ENCODE peak calls at places on chromosomes 4 and X, in four cellular contexts. D is WTC11, Y is neural crest cell, K is heart left ventricle. A is an unnamed sample.

GRCh38 chr4:38591617-38592337 is 72.2 kb upstream of the KLF3 start:
- DNase-seq in Y (no peak), D (no peak), K (no peak), A (no peak)

GRCh38 chr4:174136013-174136412 is 147.5 kb downstream of the FBXO8 start:
- DNase-seq in Y (no peak), K (no peak), D (no peak), A (no peak)

GRCh38 chrX:122504026-122504425 is 680.1 kb upstream of the GRIA3 start:
- DNase-seq in D (no peak), K (no peak), Y (no peak), A (no peak)

GRCh38 chr4:181637186-181638105 is 605.8 kb upstream of the TENM3 start:
- DNase-seq in D (no peak), K (no peak), Y (no peak), A (no peak)

GRCh38 chr4:6221296-6221850 is 21.0 kb upstream of the JAKMIP1 start:
- DNase-seq in K (no peak), Y (no peak), D (no peak), A (no peak)

GRCh38 chr4:5086535-5086934 is 35.3 kb downstream of the STK32B start:
- DNase-seq in Y (no peak), D (no peak), K (no peak), A (no peak)

GRCh38 chr4:34193451-34194154 is 2050.7 kb downstream of the ARAP2 start:
- DNase-seq in K (no peak), Y (no peak), D (no peak), A (no peak)

GRCh38 chr4:118816538-118817177 is 19.3 kb downstream of the SEC24D start:
- DNase-seq in D (no peak), K (no peak), Y (no peak), A (peak)

GRCh38 chr4:105966046-105966445 is 70.8 kb downstream of the NPNT start:
- DNase-seq in Y (no peak), K (no peak), D (no peak), A (no peak)

GRCh38 chr4:40870076-40870624 is 120.4 kb downstream of the NSUN7 start:
- DNase-seq in K (no peak), D (no peak), Y (no peak), A (no peak)

GRCh38 chr4:19214591-19214990 is 1037.1 kb upstream of the SLIT2 start:
- DNase-seq in Y (no peak), K (no peak), D (no peak), A (no peak)

GRCh38 chrX:18573556-18573955 is 98.4 kb downstream of the RS1 start:
- DNase-seq in Y (no peak), K (no peak), D (no peak), A (no peak)

GRCh38 chr4:89871211-89871610 is 23.4 kb upstream of the MMRN1 start:
- DNase-seq in K (no peak), D (no peak), Y (no peak), A (no peak)

GRCh38 chr4:155339588-155339987 is 37.2 kb downstream of the MAP9 start:
- DNase-seq in D (no peak), Y (no peak), K (no peak), A (no peak)

GRCh38 chr4:62260256-62260655 is 1060.1 kb downstream of the ADGRL3 start:
- DNase-seq in Y (no peak), K (no peak), D (no peak), A (no peak)

GRCh38 chrX:105050921-105051320 is 169.6 kb downstream of the TEX13A start:
- DNase-seq in D (no peak), Y (no peak), K (no peak), A (no peak)

GRCh38 chr4:85067342-85067741 is 100.9 kb upstream of the WDFY3 start:
- DNase-seq in Y (no peak), K (no peak), D (no peak), A (no peak)

GRCh38 chr4:94171616-94172015 is 36.0 kb upstream of the SMARCAD1 start:
- DNase-seq in D (no peak), K (no peak), Y (no peak), A (no peak)

GRCh38 chr4:58749206-58749605 is 1639.0 kb upstream of the IGFBP7 start:
- DNase-seq in K (no peak), D (no peak), Y (no peak), A (no peak)

GRCh38 chrX:10048076-10048475 is 80.9 kb downstream of the CLDN34 start:
- DNase-seq in K (no peak), D (no peak), Y (peak), A (no peak)

GRCh38 chr4:130922955-130923354 is 1827.0 kb downstream of the C4orf33 start:
- DNase-seq in Y (no peak), D (no peak), K (no peak), A (no peak)

GRCh38 chrX:45196701-45197100 is 4.0 kb downstream of the DIPK2B start:
- DNase-seq in Y (no peak), D (no peak), K (no peak), A (no peak)

GRCh38 chrX:25226151-25226550 is 210.4 kb upstream of the ARX start:
- DNase-seq in Y (no peak), K (no peak), D (no peak), A (no peak)

GRCh38 chr4:183816882-183817509 is 88.1 kb upstream of the STOX2 start:
- DNase-seq in D (no peak), K (no peak), Y (no peak), A (no peak)

GRCh38 chr4:108433832-108434231 is 186.5 kb upstream of the RPL34 start:
- DNase-seq in K (no peak), Y (no peak), D (no peak), A (peak)

GRCh38 chr4:115950806-115951205 is 837.4 kb upstream of the NDST4 start:
- DNase-seq in Y (no peak), K (no peak), D (no peak), A (no peak)

GRCh38 chr4:168920438-168921081 is 89.5 kb downstream of the CBR4 start:
- DNase-seq in K (no peak), D (no peak), Y (no peak), A (no peak)

GRCh38 chr4:80367737-80368136 is 32.2 kb downstream of the CFAP299 start:
- DNase-seq in K (no peak), Y (no peak), D (no peak), A (no peak)

DNA sequence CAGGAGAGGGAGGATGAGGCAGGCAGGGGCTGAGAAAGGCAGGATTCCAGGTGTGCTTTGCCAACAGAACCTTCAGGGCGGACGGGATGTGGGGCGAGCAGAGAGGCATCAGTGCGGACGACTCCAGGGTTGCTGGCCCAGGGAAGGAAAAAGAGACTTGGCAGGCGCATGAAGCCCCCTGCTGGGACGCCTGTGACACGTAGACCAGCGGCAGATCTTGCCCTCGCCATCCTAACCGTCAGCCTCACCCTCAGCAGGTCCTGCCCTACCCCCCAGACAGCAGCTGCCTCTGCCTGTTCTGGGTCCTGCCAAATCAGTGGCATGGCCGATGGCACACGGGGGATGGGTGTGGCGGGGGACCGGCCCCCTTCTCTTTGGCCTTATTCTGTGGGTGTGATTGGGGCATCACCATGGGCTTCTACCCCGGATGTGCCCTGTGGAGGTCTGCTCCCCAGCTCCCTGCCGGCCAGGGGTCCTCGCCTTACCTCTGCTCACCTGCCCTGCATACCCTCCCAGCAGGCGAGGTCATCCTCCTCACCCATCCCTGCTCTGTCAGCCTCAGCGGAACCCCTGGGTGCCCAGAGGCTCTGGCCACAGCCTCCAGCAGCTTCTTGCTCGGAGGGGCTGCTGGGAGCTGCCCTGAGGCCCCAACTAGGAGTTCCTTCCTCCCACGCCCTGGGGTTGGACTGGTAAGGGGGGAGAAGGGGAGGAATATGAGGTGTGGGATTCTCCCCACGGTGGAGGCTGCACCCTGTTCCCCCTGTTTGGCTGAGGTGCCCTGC is 2.9 kb upstream of the SH3BP2 start:
- DNase-seq in Y (no peak), K (no peak), D (peak), A (no peak)
- TF ChIP-seq CTCF in Y (no peak), K (no peak), D (no peak), A (no peak)

DNA sequence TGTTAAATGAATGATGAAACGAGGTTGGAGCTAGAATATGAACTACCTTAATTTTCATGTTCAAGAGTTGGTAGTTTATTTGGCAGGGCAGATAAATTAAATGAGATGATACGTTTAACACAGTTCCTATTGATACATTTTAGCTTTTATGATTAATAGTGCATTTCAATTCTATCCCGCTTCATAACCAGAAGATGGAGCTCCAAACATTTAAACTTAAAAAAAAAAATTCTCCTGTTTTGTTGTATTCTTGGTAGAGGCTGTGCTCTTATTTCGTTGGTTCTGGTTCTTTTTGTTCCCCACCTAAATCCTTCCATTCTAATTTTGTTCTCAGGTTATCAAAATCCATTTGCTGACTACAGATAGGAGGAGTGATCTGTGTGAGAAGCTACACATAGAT is 71.8 kb upstream of the PTPN13 start:
- DNase-seq in D (no peak), K (no peak), Y (no peak), A (no peak)
- TF ChIP-seq CTCF in D (no peak), K (no peak), Y (no peak), A (no peak)

GRCh38 chr4:158678767-158679166 is 6.7 kb downstream of the ETFDH start:
- DNase-seq in K (no peak), Y (no peak), D (no peak), A (no peak)

GRCh38 chr4:158682071-158682470 is 10.0 kb downstream of the ETFDH start:
- DNase-seq in D (no peak), Y (no peak), K (no peak), A (no peak)

GRCh38 chr4:158676076-158676475 is 4.0 kb downstream of the ETFDH start:
- DNase-seq in D (no peak), K (no peak), Y (no peak), A (no peak)

GRCh38 chr4:158681630-158682029 is 9.5 kb downstream of the ETFDH start:
- DNase-seq in Y (no peak), K (no peak), D (no peak), A (no peak)
- TF ChIP-seq CTCF in Y (no peak), K (no peak), D (no peak), A (no peak)

GRCh38 chr4:27701563-27701962 is 840.9 kb downstream of the STIM2 start:
- DNase-seq in D (no peak), K (no peak), Y (no peak), A (no peak)

GRCh38 chr4:27703771-27704170 is 843.1 kb downstream of the STIM2 start:
- DNase-seq in D (no peak), K (no peak), Y (no peak), A (no peak)

DNA sequence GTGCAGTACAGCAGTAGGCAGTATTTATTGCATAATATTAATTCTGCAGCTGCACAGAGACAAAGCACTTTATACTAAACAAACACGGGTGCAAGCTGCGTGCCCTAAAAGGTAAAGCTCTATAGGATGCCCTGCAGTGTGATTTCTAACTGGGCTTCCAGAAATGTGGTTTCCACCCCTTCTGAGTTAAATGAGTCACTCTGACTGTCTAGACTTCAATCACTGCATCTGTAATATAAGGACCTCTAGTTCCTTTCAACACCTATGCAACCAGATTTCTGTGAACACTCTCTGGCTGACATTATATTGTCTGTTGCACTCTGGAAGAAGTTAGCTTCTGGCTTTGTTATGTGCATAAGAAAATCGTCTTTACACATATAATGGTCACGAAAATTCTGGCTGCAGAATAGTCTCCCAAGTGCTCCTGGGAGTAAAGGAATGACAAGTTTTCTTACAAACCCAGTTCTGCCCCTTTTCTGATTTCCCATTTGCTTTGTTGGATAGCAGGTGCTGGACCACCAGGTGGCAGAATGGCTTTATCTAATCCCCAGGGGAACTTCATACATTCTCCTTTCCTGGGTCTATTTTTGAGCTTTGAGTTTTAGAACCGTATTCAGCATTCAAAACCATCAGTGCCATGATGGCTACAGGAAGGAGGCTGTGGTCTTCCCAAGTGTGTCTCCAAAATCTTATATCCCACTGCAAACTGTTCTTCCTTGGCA is 842.2 kb downstream of the STIM2 start:
- DNase-seq in Y (peak), D (peak), K (no peak), A (peak)
- TF ChIP-seq CTCF in Y (peak), D (peak), K (no peak), A (no peak)

GRCh38 chr4:188242041-188242440 is 102.8 kb downstream of the TRIML1 start:
- DNase-seq in D (no peak), Y (no peak), K (no peak), A (no peak)

GRCh38 chr4:188245651-188246050 is 106.4 kb downstream of the TRIML1 start:
- DNase-seq in Y (no peak), D (no peak), K (no peak), A (no peak)

DNA sequence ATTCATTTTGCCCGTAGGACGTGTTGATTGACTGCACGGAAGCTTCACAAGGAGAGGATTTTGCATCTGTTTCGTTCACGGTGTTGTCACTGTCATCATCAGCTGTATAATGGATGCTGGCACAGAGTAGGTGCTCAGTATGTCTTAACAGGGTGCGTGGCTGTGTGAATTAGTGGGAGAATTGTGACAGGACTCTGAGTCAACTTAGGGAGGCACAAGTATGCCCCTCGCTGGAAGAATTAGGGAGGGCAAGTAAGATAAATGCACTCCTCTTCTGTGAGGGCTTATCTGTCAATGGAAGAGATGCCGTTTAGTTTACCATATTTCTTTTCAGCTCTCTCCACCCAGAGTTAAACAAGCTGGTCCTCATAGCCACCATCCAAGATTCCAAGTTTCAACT is 107.2 kb downstream of the TRIML1 start:
- DNase-seq in D (peak), K (no peak), Y (no peak), A (no peak)
- TF ChIP-seq CTCF in D (no peak), K (no peak), Y (peak), A (no peak)

DNA sequence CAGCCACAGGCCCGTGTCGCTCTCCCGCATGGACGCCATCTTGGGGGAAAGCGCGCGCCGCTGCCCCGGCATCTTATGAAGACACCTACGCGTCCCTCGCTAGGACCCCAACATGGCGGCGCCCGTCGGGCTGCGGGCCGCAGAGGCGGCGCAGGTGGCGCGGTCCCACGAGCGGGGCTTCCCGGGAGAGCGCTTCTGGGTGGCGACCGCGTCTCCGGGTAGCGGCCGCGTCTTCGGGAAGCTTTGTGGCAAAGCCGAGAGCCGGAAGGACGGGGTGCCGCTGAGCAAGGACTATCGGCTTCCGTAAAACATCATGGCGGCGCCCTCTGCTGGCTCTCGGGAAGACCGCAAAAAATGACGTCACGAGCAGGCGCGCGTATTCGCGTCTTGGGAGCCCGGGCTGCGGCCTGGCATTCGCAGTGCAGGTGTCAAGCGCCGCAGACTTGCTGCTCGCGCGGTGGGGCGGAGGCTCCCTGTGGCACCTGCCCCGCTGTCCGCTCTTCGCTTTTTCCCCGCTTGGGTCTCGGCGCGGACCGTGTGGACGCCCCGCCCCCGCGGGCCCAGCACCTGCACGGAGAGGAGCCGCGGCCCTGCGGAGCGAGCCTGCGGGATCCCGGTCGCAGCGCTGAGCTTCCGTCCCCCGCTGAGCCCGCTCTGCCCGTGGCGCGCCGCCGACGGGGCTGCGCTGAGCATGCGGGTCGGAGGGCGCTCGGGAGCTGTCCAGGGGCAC is at the start of gene NELFA:
- DNase-seq in K (peak), Y (peak), D (peak), A (peak)
- TF ChIP-seq CTCF in K (peak), Y (peak), D (peak), A (peak)

DNA sequence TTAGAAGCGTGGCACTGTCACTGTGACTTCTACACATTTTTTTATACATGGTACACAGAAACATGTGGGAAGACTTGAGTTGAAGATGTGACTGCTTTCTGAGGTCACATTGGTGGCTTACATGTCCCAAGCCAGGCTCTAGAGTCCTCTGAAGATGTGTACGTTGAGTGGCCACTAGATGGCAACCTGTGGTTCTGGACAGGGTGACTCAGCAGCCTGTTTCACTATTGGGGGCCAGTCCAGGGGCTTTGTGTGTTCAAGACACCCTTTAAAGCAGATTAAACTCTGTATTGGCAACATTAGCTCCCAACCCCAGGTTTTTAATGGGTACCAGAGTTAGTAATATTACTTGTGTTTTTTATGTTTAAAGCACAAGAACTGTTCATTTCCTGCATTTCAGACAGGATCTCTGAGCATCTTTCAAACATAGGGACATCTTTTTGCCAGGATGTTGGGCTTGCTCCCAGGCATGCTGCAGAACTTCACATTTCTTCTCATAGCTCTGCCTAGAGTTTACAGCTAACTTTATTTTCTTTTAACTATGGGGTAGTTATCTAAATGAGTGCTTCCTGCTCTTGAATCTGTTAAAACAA is 53.0 kb downstream of the DCUN1D4 start:
- DNase-seq in Y (peak), K (peak), D (peak), A (peak)
- TF ChIP-seq CTCF in Y (peak), K (peak), D (peak), A (peak)

GRCh38 chr4:147586637-147587036 is 30.6 kb upstream of the TMEM184C start:
- DNase-seq in Y (no peak), D (no peak), K (no peak), A (no peak)
- TF ChIP-seq CTCF in Y (no peak), D (no peak), K (no peak), A (no peak)

DNA sequence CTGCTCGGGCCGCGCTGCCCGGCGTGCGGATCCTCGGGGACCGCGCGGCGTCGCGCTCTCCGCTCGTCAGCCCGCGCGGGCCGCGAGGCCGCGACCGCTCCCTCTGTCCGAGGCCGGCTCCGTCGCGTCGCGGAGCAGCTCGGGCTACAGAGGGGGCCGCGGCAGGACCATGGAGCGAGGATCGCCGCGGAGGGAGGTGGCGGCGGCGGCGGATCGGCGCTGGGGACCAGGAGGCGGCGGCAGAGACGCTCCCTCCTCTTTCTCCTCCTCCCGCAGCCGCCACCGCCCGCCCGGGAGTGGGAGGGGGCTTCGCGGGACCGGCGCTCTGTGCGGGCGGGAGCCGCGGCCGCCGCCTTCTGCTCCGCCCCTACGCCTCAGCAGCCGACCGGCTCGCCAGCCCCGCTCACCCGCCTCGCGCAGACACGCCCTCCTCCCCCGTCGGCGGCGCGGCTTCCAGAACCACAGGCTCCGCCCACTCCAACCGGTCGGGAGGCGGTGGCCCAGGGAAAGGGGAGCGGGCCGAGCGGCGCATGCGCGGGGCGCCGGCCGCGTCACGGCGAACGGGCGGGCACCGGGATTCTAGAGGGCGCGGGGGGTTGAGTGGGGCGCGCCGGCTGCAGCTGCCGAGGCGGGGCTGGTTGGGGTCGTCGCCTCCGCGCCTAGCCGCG is at the start of gene CASK:
- DNase-seq in Y (peak), D (peak), K (peak), A (peak)
- TF ChIP-seq CTCF in Y (no peak), D (no peak), K (no peak), A (no peak)

A was measured in activated CD8-positive, alpha-beta T cell treated with anti-CD3 and anti-CD28 coated beads for 36 hours.